ENCODE peak calls at places on chromosomes 7 and 10, in six cellular contexts. J is breast epithelium; Z is stimulated activated CD4-positive, alpha-beta T cell treated with anti-CD3 and anti-CD28 coated beads, Interleukin-1b, Interleukin-23, amount 100 ng/mL, for 1 hour; F is cardiac fibroblast; Q is NCI-H446; G is mucosa of gallbladder. U is an unnamed sample.
A peak's percentile ranks its signal among the peaks of the same experiment; 100 is the strongest.

GRCh38 chr7:75866497-75867389 is 12.1 kb upstream of the RHBDD2 start:
- DNase-seq in J (peak; percentile 32), Z (no peak), Q (no peak), F (peak; percentile 73), G (peak; percentile 55), U (peak; percentile 47)

GRCh38 chr10:96124230-96125141 is 5.6 kb upstream of the ZNF518A start:
- DNase-seq in Q (no peak), G (peak; percentile 36), Z (no peak), F (peak; percentile 60), J (no peak), U (no peak)

GRCh38 chr7:149317986-149318672 is 56.1 kb downstream of the ZNF783 start:
- DNase-seq in J (no peak), G (no peak), Z (no peak), Q (no peak), F (no peak), U (no peak)

GRCh38 chr7:23299770-23300300 is 696 bp downstream of the MALSU1 start:
- DNase-seq in J (no peak), F (no peak), Z (no peak), G (no peak), Q (no peak), U (no peak)

GRCh38 chr10:48336978-48337599 is 30.6 kb downstream of the MAPK8 start:
- DNase-seq in Z (no peak), Q (no peak), J (no peak), G (no peak), F (no peak), U (no peak)

GRCh38 chr10:75034131-75034512 is 77.3 kb upstream of the SAMD8 start:
- DNase-seq in Z (no peak), Q (no peak), F (peak; percentile 22), J (no peak), G (no peak), U (no peak)

GRCh38 chr10:62589689-62590088 is 214.8 kb upstream of the ADO start:
- DNase-seq in G (no peak), Z (no peak), J (no peak), Q (no peak), F (peak; percentile 56), U (no peak)

GRCh38 chr7:92135100-92135429 is 788 bp upstream of the CYP51A1 start:
- DNase-seq in Q (no peak), F (no peak), G (peak; percentile 26), J (no peak), Z (no peak), U (no peak)

GRCh38 chr7:107697246-107698044 is 36.8 kb downstream of the SLC26A4 start:
- DNase-seq in F (no peak), G (no peak), Q (peak; percentile 34), J (no peak), Z (no peak), U (no peak)

GRCh38 chr10:95697429-95697828 is 3.7 kb upstream of the TCTN3 start:
- DNase-seq in F (no peak), G (no peak), Q (no peak), Z (no peak), J (no peak), U (no peak)

GRCh38 chr7:151702961-151703360 is 174.0 kb downstream of the PRKAG2 start:
- DNase-seq in Q (no peak), F (no peak), Z (no peak), J (no peak), G (no peak), U (no peak)

GRCh38 chr10:4243651-4244050 is 458.6 kb upstream of the KLF6 start:
- DNase-seq in J (no peak), Q (no peak), G (no peak), F (peak; percentile 100), Z (no peak), U (no peak)

GRCh38 chr7:37277513-37277912 is 171.2 kb downstream of the ELMO1 start:
- DNase-seq in F (no peak), G (no peak), J (no peak), Q (no peak), Z (no peak), U (no peak)

GRCh38 chr7:46349490-46349889 is 428.4 kb upstream of the IGFBP3 start:
- DNase-seq in J (no peak), Z (no peak), G (no peak), Q (no peak), F (no peak), U (no peak)

GRCh38 chr7:22548313-22548712 is 48.3 kb upstream of the STEAP1B start:
- DNase-seq in J (no peak), G (no peak), Q (no peak), Z (no peak), F (no peak), U (no peak)

U was measured in NCI-H187.